ENCODE peak calls at places on chromosomes 1 and 21, in five cellular contexts. A is lung, P is mucosa of gallbladder, C is NCI-H1092, J is foreskin melanocyte. V is an unnamed sample.

GRCh38 chr1:198254948-198255347 is 98.2 kb downstream of the NEK7 start:
- DNase-seq in P (no peak), C (no peak), A (no peak), J (no peak), V (no peak)

GRCh38 chr1:67683306-67683705 is 1.7 kb upstream of the GADD45A start:
- DNase-seq in P (no peak), A (no peak), C (no peak), J (no peak), V (peak)

GRCh38 chr1:55519937-55520683 is 304.9 kb upstream of the USP24 start:
- DNase-seq in J (no peak), C (no peak), A (no peak), P (no peak), V (no peak)

GRCh38 chr1:171245458-171246064 is 2.7 kb upstream of the FMO1 start:
- DNase-seq in C (no peak), A (no peak), J (peak), P (peak), V (peak)

GRCh38 chr21:26070822-26071425 is 99.6 kb downstream of the APP start:
- DNase-seq in J (no peak), C (no peak), P (peak), A (peak), V (peak)

GRCh38 chr1:37239225-37239740 is 205.0 kb upstream of the GRIK3 start:
- DNase-seq in A (no peak), C (no peak), J (no peak), P (no peak), V (no peak)

GRCh38 chr1:152566681-152567080 is at the start of gene LCE3E:
- DNase-seq in J (no peak), P (no peak), A (no peak), C (no peak), V (no peak)

GRCh38 chr1:172466795-172467407 is 23.0 kb upstream of the PIGC start:
- DNase-seq in A (no peak), J (no peak), P (peak), C (no peak), V (no peak)

GRCh38 chr1:53736290-53736689 is 2.7 kb downstream of the GLIS1 start:
- DNase-seq in J (no peak), C (no peak), A (no peak), P (no peak), V (no peak)

GRCh38 chr1:29890201-29890959 is 654.1 kb downstream of the PTPRU start:
- DNase-seq in A (no peak), J (no peak), C (no peak), P (no peak), V (no peak)

GRCh38 chr21:44914176-44914874 is 6.4 kb downstream of the ITGB2 start:
- DNase-seq in C (no peak), P (peak), J (no peak), A (peak), V (no peak)

GRCh38 chr1:25869909-25870606 is 5.5 kb downstream of the PAQR7 start:
- DNase-seq in A (no peak), C (no peak), P (no peak), J (no peak), V (no peak)

V was measured in RPMI7951.